ENCODE peak calls at places on chromosomes 16 and 17, in seven cellular contexts. A is right cardiac atrium, N is fibroblast of pulmonary artery, D is GM23248, Q is IMR-90, M is foreskin fibroblast, T is tibial artery. B is an unnamed sample.

GRCh38 chr17:48555616-48556533 is 11.0 kb upstream of the HOXB2 start:
- DNase-seq in A (no peak), N (no peak), D (peak), Q (peak), M (no peak), T (no peak), B (peak)

GRCh38 chr17:58333396-58334207 is 5.0 kb upstream of the TSPOAP1 start:
- DNase-seq in A (no peak), N (no peak), D (no peak), Q (no peak), M (no peak), T (no peak), B (peak)

GRCh38 chr16:11224096-11224893 is 31.7 kb downstream of the SOCS1 start:
- DNase-seq in A (peak), N (no peak), D (no peak), Q (no peak), M (peak), T (peak), B (peak)

GRCh38 chr17:17841620-17842025 is 4.8 kb upstream of the SREBF1 start:
- DNase-seq in A (no peak), N (no peak), D (no peak), Q (no peak), M (peak), T (peak), B (peak)

GRCh38 chr17:9363440-9364350 is 211.9 kb downstream of the STX8 start:
- DNase-seq in A (no peak), N (peak), D (peak), Q (peak), M (peak), T (no peak), B (no peak)

GRCh38 chr16:68823401-68823800 is 19.9 kb upstream of the TANGO6 start:
- DNase-seq in A (no peak), N (peak), D (peak), Q (peak), M (peak), T (no peak), B (no peak)

GRCh38 chr17:2084766-2085647 is 30.1 kb downstream of the HIC1 start:
- DNase-seq in A (peak), N (peak), D (peak), Q (peak), M (peak), T (no peak), B (no peak)

GRCh38 chr17:55190748-55191147 is 74.0 kb upstream of the HLF start:
- DNase-seq in A (no peak), N (no peak), D (no peak), Q (no peak), M (no peak), T (no peak), B (no peak)

GRCh38 chr16:68400083-68400923 is 48.0 kb downstream of the SMPD3 start:
- DNase-seq in A (no peak), N (no peak), D (no peak), Q (no peak), M (no peak), T (no peak), B (no peak)

GRCh38 chr17:62680541-62681052 is 53.1 kb downstream of the MRC2 start:
- DNase-seq in A (no peak), N (no peak), D (no peak), Q (no peak), M (no peak), T (no peak), B (peak)

GRCh38 chr16:17512636-17513220 is 42.0 kb upstream of the XYLT1 start:
- DNase-seq in A (no peak), N (no peak), D (peak), Q (peak), M (peak), T (no peak), B (no peak)

GRCh38 chr16:23504453-23505179 is 5.7 kb downstream of the GGA2 start:
- DNase-seq in A (peak), N (peak), D (peak), Q (peak), M (peak), T (peak), B (peak)

GRCh38 chr17:72651988-72652387 is 440.5 kb downstream of the SLC39A11 start:
- DNase-seq in A (no peak), N (no peak), D (no peak), Q (no peak), M (no peak), T (no peak), B (no peak)

GRCh38 chr16:77834600-77834963 is 46.2 kb downstream of the VAT1L start:
- DNase-seq in A (no peak), N (peak), D (peak), Q (peak), M (peak), T (no peak), B (no peak)

GRCh38 chr16:66857437-66857836 is 13.2 kb downstream of the CA7 start:
- DNase-seq in A (no peak), N (no peak), D (no peak), Q (no peak), M (no peak), T (no peak), B (no peak)

GRCh38 chr16:66859397-66860068 is 15.3 kb downstream of the CA7 start:
- DNase-seq in A (no peak), N (no peak), D (no peak), Q (no peak), M (no peak), T (no peak), B (no peak)

GRCh38 chr16:66856184-66856730 is 12.0 kb downstream of the CA7 start:
- DNase-seq in A (no peak), N (no peak), D (no peak), Q (no peak), M (no peak), T (no peak), B (no peak)

GRCh38 chr16:66858740-66859396 is 14.7 kb downstream of the CA7 start:
- DNase-seq in A (peak), N (peak), D (peak), Q (peak), M (peak), T (no peak), B (peak)

GRCh38 chr16:66856801-66857200 is 12.6 kb downstream of the CA7 start:
- DNase-seq in A (no peak), N (no peak), D (no peak), Q (no peak), M (no peak), T (no peak), B (no peak)
- H3K4me3 ChIP-seq in A (no peak), N (no peak), D (no peak), Q (no peak), M (no peak), T (no peak), B (no peak)

GRCh38 chr17:40479754-40480480 is 21.5 kb downstream of the TNS4 start:
- DNase-seq in A (peak), N (no peak), D (no peak), Q (no peak), M (no peak), T (no peak), B (no peak)
- H3K4me3 ChIP-seq in A (no peak), N (no peak), D (no peak), Q (no peak), M (no peak), T (no peak), B (no peak)

GRCh38 chr17:15966879-15967248 is 21.9 kb downstream of the ADORA2B start:
- DNase-seq in A (no peak), N (no peak), D (no peak), Q (no peak), M (no peak), T (no peak), B (peak)

GRCh38 chr17:15963670-15964110 is 18.8 kb downstream of the ADORA2B start:
- DNase-seq in A (no peak), N (peak), D (peak), Q (peak), M (peak), T (no peak), B (no peak)

GRCh38 chr17:15965510-15965909 is 20.6 kb downstream of the ADORA2B start:
- DNase-seq in A (no peak), N (no peak), D (no peak), Q (no peak), M (no peak), T (no peak), B (no peak)

GRCh38 chr17:15967706-15968399 is 22.9 kb downstream of the ADORA2B start:
- DNase-seq in A (no peak), N (no peak), D (no peak), Q (no peak), M (no peak), T (no peak), B (no peak)

GRCh38 chr17:15966183-15966878 is 21.4 kb downstream of the ADORA2B start:
- DNase-seq in A (no peak), N (no peak), D (no peak), Q (peak), M (peak), T (no peak), B (peak)
- H3K4me3 ChIP-seq in A (no peak), N (no peak), D (no peak), Q (no peak), M (no peak), T (no peak), B (no peak)

GRCh38 chr16:87186440-87186839 is 130.8 kb downstream of the C16orf95 start:
- DNase-seq in A (no peak), N (no peak), D (no peak), Q (no peak), M (no peak), T (no peak), B (no peak)

GRCh38 chr16:87186876-87187533 is 130.2 kb downstream of the C16orf95 start:
- DNase-seq in A (no peak), N (no peak), D (no peak), Q (no peak), M (no peak), T (no peak), B (no peak)

GRCh38 chr16:87188104-87188503 is 129.1 kb downstream of the C16orf95 start:
- DNase-seq in A (no peak), N (no peak), D (no peak), Q (no peak), M (no peak), T (no peak), B (no peak)

GRCh38 chr16:87185313-87185712 is 131.9 kb downstream of the C16orf95 start:
- DNase-seq in A (no peak), N (no peak), D (no peak), Q (no peak), M (no peak), T (no peak), B (no peak)

GRCh38 chr16:87185983-87186382 is 131.2 kb downstream of the C16orf95 start:
- DNase-seq in A (no peak), N (no peak), D (no peak), Q (no peak), M (no peak), T (no peak), B (no peak)
- H3K4me3 ChIP-seq in A (no peak), N (no peak), D (no peak), Q (no peak), M (no peak), T (no peak), B (no peak)

DNA sequence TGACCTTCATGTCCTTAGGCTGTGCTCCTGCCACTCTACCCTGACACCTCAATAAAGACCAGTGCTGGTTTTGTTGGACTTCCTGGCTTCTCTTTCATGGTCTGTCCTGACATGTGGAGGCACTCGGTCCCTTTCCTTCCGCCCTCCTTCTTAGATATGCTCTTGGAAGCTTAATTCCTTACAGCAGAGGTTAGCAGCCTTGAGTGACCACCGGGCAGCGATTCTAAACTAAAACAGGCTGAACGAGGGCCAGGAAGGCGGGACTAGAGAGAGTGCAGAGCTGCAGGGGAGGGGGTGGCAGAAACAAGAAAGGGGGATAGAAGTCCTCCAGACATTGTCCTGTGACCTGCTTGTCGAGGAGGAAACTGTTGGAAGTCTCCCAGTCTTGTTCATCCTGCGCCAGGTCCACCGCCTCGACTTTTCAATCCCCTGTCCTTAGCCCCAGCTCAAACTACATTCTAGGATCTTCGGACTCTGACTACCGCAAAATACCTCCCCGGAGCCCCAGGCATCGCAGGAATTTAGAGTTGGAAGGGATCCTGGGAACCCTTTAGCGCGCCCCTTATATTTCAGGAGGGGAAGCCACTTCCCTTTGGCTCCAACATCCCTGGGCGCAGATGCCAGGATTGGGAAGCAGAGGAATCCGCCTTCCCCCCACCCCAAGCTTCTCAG is 1.2 kb downstream of the AHSP start:
- DNase-seq in A (no peak), N (no peak), D (peak), Q (peak), M (peak), T (no peak), B (no peak)
- H3K4me3 ChIP-seq in A (peak), N (no peak), D (peak), Q (peak), M (peak), T (peak), B (peak)